ENCODE peak calls at places on chromosomes 6 and 20, in ten cellular contexts. One of them, this sample, is unnamed.

GRCh38 chr6:107539409-107539808 is 49.5 kb downstream of the SOBP start:
- DNase-seq in CD14-positive monocyte: no peak
- DNase-seq in endodermal cell: no peak
- DNase-seq in lower leg skin: no peak
- DNase-seq in CD8-positive, alpha-beta T cell: no peak
- DNase-seq in WTC11: no peak
- DNase-seq in natural killer cell: no peak
- DNase-seq in GM20000: no peak
- DNase-seq in fibroblast of lung: peak
- DNase-seq in GM13976: no peak
- DNase-seq in this sample: no peak

GRCh38 chr6:6856538-6857523 is 250.9 kb upstream of the RREB1 start:
- DNase-seq in CD14-positive monocyte: peak
- DNase-seq in endodermal cell: peak
- DNase-seq in lower leg skin: peak
- DNase-seq in CD8-positive, alpha-beta T cell: no peak
- DNase-seq in WTC11: peak
- DNase-seq in natural killer cell: no peak
- DNase-seq in GM20000: peak
- DNase-seq in fibroblast of lung: no peak
- DNase-seq in GM13976: peak
- DNase-seq in this sample: no peak

GRCh38 chr6:160128879-160129516 is 7.4 kb downstream of the SLC22A1 start:
- DNase-seq in CD14-positive monocyte: no peak
- DNase-seq in endodermal cell: peak
- DNase-seq in lower leg skin: no peak
- DNase-seq in CD8-positive, alpha-beta T cell: no peak
- DNase-seq in WTC11: no peak
- DNase-seq in natural killer cell: no peak
- DNase-seq in GM20000: no peak
- DNase-seq in fibroblast of lung: no peak
- DNase-seq in GM13976: no peak
- DNase-seq in this sample: no peak

GRCh38 chr20:59804347-59804746 is 129.1 kb downstream of the SYCP2 start:
- DNase-seq in CD14-positive monocyte: no peak
- DNase-seq in endodermal cell: no peak
- DNase-seq in lower leg skin: no peak
- DNase-seq in CD8-positive, alpha-beta T cell: no peak
- DNase-seq in WTC11: no peak
- DNase-seq in natural killer cell: no peak
- DNase-seq in GM20000: no peak
- DNase-seq in fibroblast of lung: no peak
- DNase-seq in GM13976: peak
- DNase-seq in this sample: no peak

GRCh38 chr6:40391086-40391485 is 196.1 kb downstream of the LRFN2 start:
- DNase-seq in CD14-positive monocyte: no peak
- DNase-seq in endodermal cell: peak
- DNase-seq in lower leg skin: peak
- DNase-seq in CD8-positive, alpha-beta T cell: no peak
- DNase-seq in WTC11: no peak
- DNase-seq in natural killer cell: no peak
- DNase-seq in GM20000: no peak
- DNase-seq in fibroblast of lung: no peak
- DNase-seq in GM13976: no peak
- DNase-seq in this sample: no peak

GRCh38 chr6:116531675-116532570 is 13.6 kb downstream of the TRAPPC3L start:
- DNase-seq in CD14-positive monocyte: peak
- DNase-seq in endodermal cell: peak
- DNase-seq in lower leg skin: peak
- DNase-seq in CD8-positive, alpha-beta T cell: peak
- DNase-seq in WTC11: peak
- DNase-seq in natural killer cell: peak
- DNase-seq in GM20000: peak
- DNase-seq in fibroblast of lung: peak
- DNase-seq in GM13976: peak
- DNase-seq in this sample: peak

GRCh38 chr6:89079611-89080213 is 839 bp upstream of the PNRC1 start:
- DNase-seq in CD14-positive monocyte: no peak
- DNase-seq in endodermal cell: peak
- DNase-seq in lower leg skin: peak
- DNase-seq in CD8-positive, alpha-beta T cell: peak
- DNase-seq in WTC11: no peak
- DNase-seq in natural killer cell: peak
- DNase-seq in GM20000: peak
- DNase-seq in fibroblast of lung: peak
- DNase-seq in GM13976: peak
- DNase-seq in this sample: no peak

GRCh38 chr6:143545976-143546547 is 34.5 kb upstream of the FUCA2 start:
- DNase-seq in CD14-positive monocyte: no peak
- DNase-seq in endodermal cell: no peak
- DNase-seq in lower leg skin: no peak
- DNase-seq in CD8-positive, alpha-beta T cell: no peak
- DNase-seq in WTC11: no peak
- DNase-seq in natural killer cell: no peak
- DNase-seq in GM20000: no peak
- DNase-seq in fibroblast of lung: peak
- DNase-seq in GM13976: no peak
- DNase-seq in this sample: no peak

GRCh38 chr20:33669873-33670640 is 3.3 kb downstream of the ACTL10 start:
- DNase-seq in CD14-positive monocyte: no peak
- DNase-seq in endodermal cell: no peak
- DNase-seq in lower leg skin: no peak
- DNase-seq in CD8-positive, alpha-beta T cell: peak
- DNase-seq in WTC11: no peak
- DNase-seq in natural killer cell: no peak
- DNase-seq in GM20000: no peak
- DNase-seq in fibroblast of lung: no peak
- DNase-seq in GM13976: no peak
- DNase-seq in this sample: no peak

GRCh38 chr6:156628805-156629204 is 148.4 kb upstream of the ARID1B start:
- DNase-seq in CD14-positive monocyte: no peak
- DNase-seq in endodermal cell: no peak
- DNase-seq in lower leg skin: no peak
- DNase-seq in CD8-positive, alpha-beta T cell: no peak
- DNase-seq in WTC11: no peak
- DNase-seq in natural killer cell: no peak
- DNase-seq in GM20000: no peak
- DNase-seq in fibroblast of lung: no peak
- DNase-seq in GM13976: no peak
- DNase-seq in this sample: no peak

GRCh38 chr6:27720607-27721580 is 191.3 kb downstream of the OR2B2 start:
- DNase-seq in CD14-positive monocyte: no peak
- DNase-seq in endodermal cell: peak
- DNase-seq in lower leg skin: no peak
- DNase-seq in CD8-positive, alpha-beta T cell: no peak
- DNase-seq in WTC11: peak
- DNase-seq in natural killer cell: no peak
- DNase-seq in GM20000: peak
- DNase-seq in fibroblast of lung: peak
- DNase-seq in GM13976: no peak
- DNase-seq in this sample: no peak

GRCh38 chr20:21074605-21075336 is 31.4 kb downstream of the LINC00237 start:
- DNase-seq in CD14-positive monocyte: no peak
- DNase-seq in endodermal cell: no peak
- DNase-seq in lower leg skin: no peak
- DNase-seq in CD8-positive, alpha-beta T cell: no peak
- DNase-seq in WTC11: no peak
- DNase-seq in natural killer cell: no peak
- DNase-seq in GM20000: peak
- DNase-seq in fibroblast of lung: peak
- DNase-seq in GM13976: peak
- DNase-seq in this sample: no peak

GRCh38 chr20:55888655-55889054 is 116.7 kb downstream of the CBLN4 start:
- DNase-seq in CD14-positive monocyte: no peak
- DNase-seq in endodermal cell: peak
- DNase-seq in lower leg skin: no peak
- DNase-seq in CD8-positive, alpha-beta T cell: no peak
- DNase-seq in WTC11: no peak
- DNase-seq in natural killer cell: no peak
- DNase-seq in GM20000: no peak
- DNase-seq in fibroblast of lung: no peak
- DNase-seq in GM13976: no peak
- DNase-seq in this sample: no peak

GRCh38 chr20:58702859-58703648 is 10.5 kb downstream of the NPEPL1 start:
- DNase-seq in CD14-positive monocyte: no peak
- DNase-seq in endodermal cell: peak
- DNase-seq in lower leg skin: no peak
- DNase-seq in CD8-positive, alpha-beta T cell: no peak
- DNase-seq in WTC11: peak
- DNase-seq in natural killer cell: no peak
- DNase-seq in GM20000: no peak
- DNase-seq in fibroblast of lung: no peak
- DNase-seq in GM13976: no peak
- DNase-seq in this sample: no peak

GRCh38 chr20:47348539-47349142 is 7.9 kb downstream of the ZMYND8 start:
- DNase-seq in CD14-positive monocyte: no peak
- DNase-seq in endodermal cell: peak
- DNase-seq in lower leg skin: no peak
- DNase-seq in CD8-positive, alpha-beta T cell: no peak
- DNase-seq in WTC11: no peak
- DNase-seq in natural killer cell: no peak
- DNase-seq in GM20000: no peak
- DNase-seq in fibroblast of lung: peak
- DNase-seq in GM13976: peak
- DNase-seq in this sample: no peak

GRCh38 chr6:134464690-134465411 is 146.9 kb upstream of the SGK1 start:
- DNase-seq in CD14-positive monocyte: no peak
- DNase-seq in endodermal cell: no peak
- DNase-seq in lower leg skin: no peak
- DNase-seq in CD8-positive, alpha-beta T cell: no peak
- DNase-seq in WTC11: no peak
- DNase-seq in natural killer cell: no peak
- DNase-seq in GM20000: peak
- DNase-seq in fibroblast of lung: peak
- DNase-seq in GM13976: peak
- DNase-seq in this sample: no peak

GRCh38 chr20:1299522-1299921 is 29.4 kb downstream of the SDCBP2 start:
- DNase-seq in CD14-positive monocyte: no peak
- DNase-seq in endodermal cell: peak
- DNase-seq in lower leg skin: no peak
- DNase-seq in CD8-positive, alpha-beta T cell: peak
- DNase-seq in WTC11: peak
- DNase-seq in natural killer cell: no peak
- DNase-seq in GM20000: no peak
- DNase-seq in fibroblast of lung: no peak
- DNase-seq in GM13976: peak
- DNase-seq in this sample: no peak

GRCh38 chr20:62405981-62406513 is 1.0 kb downstream of the CABLES2 start:
- DNase-seq in CD14-positive monocyte: no peak
- DNase-seq in endodermal cell: no peak
- DNase-seq in lower leg skin: no peak
- DNase-seq in CD8-positive, alpha-beta T cell: no peak
- DNase-seq in WTC11: no peak
- DNase-seq in natural killer cell: no peak
- DNase-seq in GM20000: no peak
- DNase-seq in fibroblast of lung: no peak
- DNase-seq in GM13976: no peak
- DNase-seq in this sample: no peak

GRCh38 chr6:56223995-56224394 is 23.4 kb downstream of the COL21A1 start:
- DNase-seq in CD14-positive monocyte: no peak
- DNase-seq in endodermal cell: no peak
- DNase-seq in lower leg skin: no peak
- DNase-seq in CD8-positive, alpha-beta T cell: no peak
- DNase-seq in WTC11: no peak
- DNase-seq in natural killer cell: no peak
- DNase-seq in GM20000: no peak
- DNase-seq in fibroblast of lung: peak
- DNase-seq in GM13976: no peak
- DNase-seq in this sample: no peak

GRCh38 chr6:129432738-129433137 is 277.2 kb downstream of the ARHGAP18 start:
- DNase-seq in CD14-positive monocyte: no peak
- DNase-seq in endodermal cell: no peak
- DNase-seq in lower leg skin: no peak
- DNase-seq in CD8-positive, alpha-beta T cell: no peak
- DNase-seq in WTC11: no peak
- DNase-seq in natural killer cell: no peak
- DNase-seq in GM20000: no peak
- DNase-seq in fibroblast of lung: no peak
- DNase-seq in GM13976: no peak
- DNase-seq in this sample: no peak
- TF ChIP-seq CTCF in CD14-positive monocyte: no peak
- TF ChIP-seq CTCF in endodermal cell: peak
- TF ChIP-seq CTCF in lower leg skin: no peak
- TF ChIP-seq CTCF in CD8-positive, alpha-beta T cell: no peak
- TF ChIP-seq CTCF in WTC11: no peak
- TF ChIP-seq CTCF in natural killer cell: no peak
- TF ChIP-seq CTCF in GM20000: no peak
- TF ChIP-seq CTCF in fibroblast of lung: peak
- TF ChIP-seq CTCF in GM13976: no peak
- TF ChIP-seq CTCF in this sample: peak

GRCh38 chr20:57047281-57048026 is 219.0 kb downstream of the BMP7 start:
- DNase-seq in CD14-positive monocyte: peak
- DNase-seq in endodermal cell: no peak
- DNase-seq in lower leg skin: no peak
- DNase-seq in CD8-positive, alpha-beta T cell: no peak
- DNase-seq in WTC11: no peak
- DNase-seq in natural killer cell: no peak
- DNase-seq in GM20000: no peak
- DNase-seq in fibroblast of lung: no peak
- DNase-seq in GM13976: peak
- DNase-seq in this sample: no peak
- TF ChIP-seq CTCF in CD14-positive monocyte: no peak
- TF ChIP-seq CTCF in endodermal cell: peak
- TF ChIP-seq CTCF in lower leg skin: no peak
- TF ChIP-seq CTCF in CD8-positive, alpha-beta T cell: no peak
- TF ChIP-seq CTCF in WTC11: no peak
- TF ChIP-seq CTCF in natural killer cell: no peak
- TF ChIP-seq CTCF in GM20000: no peak
- TF ChIP-seq CTCF in fibroblast of lung: no peak
- TF ChIP-seq CTCF in GM13976: no peak
- TF ChIP-seq CTCF in this sample: peak

GRCh38 chr6:147468634-147469033 is 39.9 kb upstream of the SAMD5 start:
- DNase-seq in CD14-positive monocyte: no peak
- DNase-seq in endodermal cell: peak
- DNase-seq in lower leg skin: no peak
- DNase-seq in CD8-positive, alpha-beta T cell: no peak
- DNase-seq in WTC11: peak
- DNase-seq in natural killer cell: no peak
- DNase-seq in GM20000: no peak
- DNase-seq in fibroblast of lung: no peak
- DNase-seq in GM13976: no peak
- DNase-seq in this sample: no peak
- TF ChIP-seq CTCF in CD14-positive monocyte: no peak
- TF ChIP-seq CTCF in endodermal cell: peak
- TF ChIP-seq CTCF in lower leg skin: no peak
- TF ChIP-seq CTCF in CD8-positive, alpha-beta T cell: no peak
- TF ChIP-seq CTCF in WTC11: no peak
- TF ChIP-seq CTCF in natural killer cell: no peak
- TF ChIP-seq CTCF in GM20000: no peak
- TF ChIP-seq CTCF in fibroblast of lung: no peak
- TF ChIP-seq CTCF in GM13976: no peak
- TF ChIP-seq CTCF in this sample: peak

DNA sequence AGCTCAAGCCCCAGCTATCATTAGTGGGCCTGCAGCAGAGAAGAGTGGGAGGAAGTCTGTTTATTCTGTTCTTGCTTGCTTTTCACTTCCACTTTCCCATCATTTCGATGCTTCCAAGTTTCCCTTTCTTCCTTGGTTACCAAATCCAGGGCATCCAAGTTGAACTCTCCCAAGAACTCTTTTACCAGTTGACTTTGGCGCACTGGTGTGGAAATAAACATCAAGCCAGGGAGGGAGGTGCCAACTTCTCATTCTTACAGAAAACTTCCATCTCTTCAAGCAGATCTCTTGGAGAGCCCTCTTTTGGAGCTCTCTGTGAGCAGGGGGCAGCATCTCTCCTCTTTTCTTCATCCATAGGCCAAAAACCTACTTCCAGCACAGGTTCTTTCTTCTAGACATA is 85.7 kb upstream of the RGS17 start:
- DNase-seq in CD14-positive monocyte: no peak
- DNase-seq in endodermal cell: no peak
- DNase-seq in lower leg skin: no peak
- DNase-seq in CD8-positive, alpha-beta T cell: no peak
- DNase-seq in WTC11: no peak
- DNase-seq in natural killer cell: no peak
- DNase-seq in GM20000: no peak
- DNase-seq in fibroblast of lung: no peak
- DNase-seq in GM13976: no peak
- DNase-seq in this sample: no peak
- TF ChIP-seq CTCF in CD14-positive monocyte: no peak
- TF ChIP-seq CTCF in endodermal cell: no peak
- TF ChIP-seq CTCF in lower leg skin: no peak
- TF ChIP-seq CTCF in CD8-positive, alpha-beta T cell: no peak
- TF ChIP-seq CTCF in WTC11: no peak
- TF ChIP-seq CTCF in natural killer cell: no peak
- TF ChIP-seq CTCF in GM20000: no peak
- TF ChIP-seq CTCF in fibroblast of lung: no peak
- TF ChIP-seq CTCF in GM13976: no peak
- TF ChIP-seq CTCF in this sample: no peak